ENCODE peak calls at places on chromosomes 11 and 22, in six cellular contexts. V is HepG2, U is K562, T is H1, W is A549, L is GM12878. J is an unnamed sample. For H3K4me1, the result is how much of the 10 kb centered on the place peaks cover.

GRCh38 chr11:2892215-2893020 is 6.8 kb upstream of the CDKN1C start:
- DNase-seq in V (no peak), U (peak), T (peak), W (peak), L (no peak), J (peak)

GRCh38 chr11:94141511-94142307 is 13.1 kb downstream of the PANX1 start:
- DNase-seq in V (no peak), U (no peak), T (no peak), W (no peak), L (no peak), J (no peak)

GRCh38 chr11:119222308-119222707 is 16.2 kb downstream of the CBL start:
- DNase-seq in V (no peak), U (no peak), T (no peak), W (no peak), L (no peak), J (peak)

GRCh38 chr22:46731246-46732040 is 6.6 kb downstream of the CERK start:
- DNase-seq in V (peak), U (no peak), T (peak), W (no peak), L (no peak), J (peak)

GRCh38 chr11:2099523-2100316 is 39.5 kb downstream of the IGF2 start:
- DNase-seq in V (no peak), U (no peak), T (no peak), W (no peak), L (no peak), J (peak)

GRCh38 chr22:17638182-17638431 is 450 bp upstream of the BCL2L13 start:
- DNase-seq in V (no peak), U (no peak), T (no peak), W (no peak), L (no peak), J (no peak)

GRCh38 chr11:74826901-74827300 is 78.3 kb downstream of the RNF169 start:
- DNase-seq in V (no peak), U (no peak), T (no peak), W (peak), L (no peak), J (no peak)

GRCh38 chr11:30113326-30113873 is 96.6 kb upstream of the KCNA4 start:
- DNase-seq in V (no peak), U (no peak), T (no peak), W (no peak), L (no peak), J (no peak)

GRCh38 chr11:107442715-107443215 is 14.9 kb downstream of the CWF19L2 start:
- DNase-seq in V (no peak), U (no peak), T (no peak), W (no peak), L (no peak), J (no peak)

GRCh38 chr22:18992543-18993198 is 56.6 kb upstream of the PRODH start:
- DNase-seq in V (no peak), U (no peak), T (peak), W (no peak), L (no peak), J (no peak)

GRCh38 chr11:13983081-13983751 is 20.7 kb downstream of the SPON1 start:
- DNase-seq in V (no peak), U (no peak), T (no peak), W (no peak), L (no peak), J (no peak)

GRCh38 chr11:17314232-17314547 is 37.4 kb upstream of the NCR3LG1 start:
- DNase-seq in V (no peak), U (no peak), T (no peak), W (no peak), L (no peak), J (no peak)

GRCh38 chr22:49950396-49950994 is 10.1 kb upstream of the PIM3 start:
- DNase-seq in V (no peak), U (no peak), T (no peak), W (no peak), L (no peak), J (no peak)

GRCh38 chr11:765025-765801 is 12.1 kb downstream of the GATD1 start:
- DNase-seq in V (peak), U (peak), T (peak), W (peak), L (no peak), J (peak)

GRCh38 chr11:63574856-63575602 is 11.8 kb upstream of the PLAAT2 start:
- DNase-seq in V (peak), U (no peak), T (no peak), W (no peak), L (no peak), J (no peak)

GRCh38 chr22:44385781-44386180 is 73.0 kb upstream of the SHISAL1 start:
- DNase-seq in V (no peak), U (no peak), T (no peak), W (no peak), L (no peak), J (no peak)

GRCh38 chr11:1837171-1838076 is 1.4 kb upstream of the TNNI2 start:
- DNase-seq in V (peak), U (peak), T (peak), W (peak), L (no peak), J (peak)

GRCh38 chr11:117716652-117717440 is 80.2 kb downstream of the DSCAML1 start:
- DNase-seq in V (no peak), U (no peak), T (no peak), W (no peak), L (no peak), J (no peak)

GRCh38 chr22:45240810-45241631 is at the start of gene KIAA0930:
- DNase-seq in V (peak), U (peak), T (peak), W (peak), L (no peak), J (peak)

GRCh38 chr22:20440637-20441591 is 3.3 kb upstream of the SCARF2 start:
- DNase-seq in V (no peak), U (no peak), T (no peak), W (no peak), L (no peak), J (no peak)

GRCh38 chr11:10349806-10350205 is 44.9 kb downstream of the ADM start:
- DNase-seq in V (no peak), U (no peak), T (no peak), W (no peak), L (no peak), J (no peak)

GRCh38 chr11:17528181-17528691 is 16.0 kb downstream of the USH1C start:
- DNase-seq in V (peak), U (peak), T (peak), W (peak), L (no peak), J (peak)

GRCh38 chr11:91435694-91436375 is 788.8 kb upstream of the FAT3 start:
- DNase-seq in V (no peak), U (no peak), T (no peak), W (peak), L (no peak), J (no peak)

GRCh38 chr11:62138630-62139425 is 15.0 kb downstream of the INCENP start:
- DNase-seq in V (no peak), U (no peak), T (no peak), W (no peak), L (no peak), J (peak)

GRCh38 chr22:24141586-24141985 is 39.7 kb upstream of the SUSD2 start:
- DNase-seq in V (no peak), U (no peak), T (no peak), W (no peak), L (no peak), J (no peak)

GRCh38 chr11:61281581-61282250 is 13.4 kb downstream of the VWCE start:
- DNase-seq in V (no peak), U (peak), T (peak), W (peak), L (no peak), J (peak)

GRCh38 chr11:127044535-127044934 is 44.0 kb upstream of the KIRREL3 start:
- DNase-seq in V (no peak), U (no peak), T (no peak), W (peak), L (no peak), J (no peak)

GRCh38 chr11:13718394-13718793 is 49.9 kb downstream of the FAR1 start:
- DNase-seq in V (no peak), U (no peak), T (no peak), W (no peak), L (no peak), J (no peak)

GRCh38 chr11:35723493-35724284 is 61.1 kb downstream of the TRIM44 start:
- DNase-seq in V (no peak), U (no peak), T (no peak), W (no peak), L (no peak), J (no peak)

GRCh38 chr22:45579806-45580702 is 77.4 kb downstream of the FBLN1 start:
- DNase-seq in V (no peak), U (no peak), T (no peak), W (no peak), L (no peak), J (no peak)

GRCh38 chr22:46428602-46429326 is 93.2 kb downstream of the TRMU start:
- DNase-seq in V (no peak), U (no peak), T (no peak), W (no peak), L (no peak), J (no peak)

GRCh38 chr11:17206448-17206847 is 1.3 kb downstream of the PIK3C2A start:
- DNase-seq in V (no peak), U (no peak), T (no peak), W (no peak), L (no peak), J (no peak)

GRCh38 chr22:29972121-29972520 is 89.1 kb downstream of the MTMR3 start:
- DNase-seq in V (no peak), U (no peak), T (no peak), W (no peak), L (no peak), J (no peak)

GRCh38 chr11:2015044-2015443 is 17.4 kb upstream of the H19 start:
- DNase-seq in V (no peak), U (no peak), T (no peak), W (no peak), L (no peak), J (no peak)

GRCh38 chr11:14443642-14444041 is 56.0 kb downstream of the COPB1 start:
- DNase-seq in V (peak), U (no peak), T (no peak), W (peak), L (no peak), J (peak)

GRCh38 chr11:30914143-30914762 is 328.1 kb upstream of the MPPED2 start:
- DNase-seq in V (peak), U (no peak), T (peak), W (peak), L (no peak), J (peak)

GRCh38 chr11:36622431-36623136 is 24.5 kb upstream of the RAG2 start:
- DNase-seq in V (peak), U (peak), T (no peak), W (peak), L (no peak), J (peak)

GRCh38 chr11:57502870-57503269 is 12.6 kb downstream of the SLC43A1 start:
- DNase-seq in V (peak), U (no peak), T (no peak), W (no peak), L (no peak), J (no peak)
- H3K4me1 ChIP-seq in V (half or more), U (under half), T (under half), W (under half), L (under half), J (under half)

DNA sequence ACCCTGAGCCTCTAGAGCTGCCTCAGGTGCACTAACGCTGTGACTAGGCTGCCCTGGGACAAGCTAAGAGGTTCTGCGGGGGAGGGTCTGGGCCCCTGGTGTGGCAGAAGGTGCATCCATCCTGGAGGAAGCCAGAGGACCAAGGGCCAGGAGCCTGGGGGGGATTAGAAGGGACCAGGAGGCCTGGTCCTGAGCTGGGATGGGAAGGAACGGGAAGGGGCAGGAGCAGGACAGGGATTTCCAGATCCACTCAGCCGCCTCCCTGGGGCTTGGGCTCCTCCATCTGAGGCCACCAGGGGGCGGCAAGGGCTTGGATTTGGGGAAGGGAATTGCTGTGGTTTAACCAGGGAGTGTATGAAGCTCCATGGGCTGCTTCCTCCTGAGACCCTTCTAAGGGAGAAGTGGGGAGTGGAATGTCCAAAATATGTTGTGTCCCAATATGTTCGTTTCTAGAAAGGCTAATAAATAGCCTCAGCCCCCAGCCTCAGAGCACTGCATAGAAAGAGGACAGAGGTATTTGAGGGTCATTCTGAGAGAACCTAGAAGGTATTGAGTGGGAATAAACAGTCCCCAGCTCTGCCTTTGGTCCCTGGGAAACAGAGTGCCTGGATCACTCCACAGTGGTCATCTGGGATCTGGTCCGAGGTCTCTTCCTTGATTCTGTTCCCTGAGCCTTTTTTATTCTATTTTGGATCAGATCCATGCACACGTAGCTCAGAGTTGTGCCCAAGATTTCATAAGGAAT is 17.4 kb upstream of the PRAME start:
- DNase-seq in V (peak), U (peak), T (peak), W (peak), L (no peak), J (peak)
- TF ChIP-seq CHD2 in V (no peak), U (peak), T (no peak), W (no peak), L (no peak), J (no peak)

DNA sequence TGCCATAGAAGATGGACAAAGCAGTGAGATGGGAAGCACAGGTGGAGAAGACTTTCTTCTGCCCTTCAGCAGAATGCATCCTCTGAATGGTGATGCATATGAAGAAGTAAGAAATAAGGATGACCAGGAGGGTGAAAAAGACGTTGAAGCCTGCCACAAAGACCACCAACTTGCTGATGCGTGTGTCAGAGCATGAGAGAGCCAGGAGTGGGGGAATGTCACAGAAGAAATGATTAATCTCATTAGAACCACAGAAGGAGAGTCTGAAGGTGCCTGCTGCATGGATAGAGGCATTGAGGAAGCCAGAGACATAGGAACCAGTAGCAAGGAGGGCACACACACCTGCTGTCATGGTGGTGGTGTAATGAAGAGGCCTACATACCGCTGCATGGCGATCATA is 550 bp downstream of the OR5B21 start:
- DNase-seq in V (no peak), U (no peak), T (no peak), W (no peak), L (no peak), J (no peak)
- H3K4me1 ChIP-seq in V (under half), U (under half), T (under half), W (under half), L (under half), J (under half)

GRCh38 chr11:131662310-131662709 is 291.9 kb downstream of the NTM start:
- DNase-seq in V (no peak), U (no peak), T (no peak), W (no peak), L (no peak), J (no peak)
- TF ChIP-seq CHD2 in V (no peak), U (no peak), T (no peak), W (no peak), L (no peak), J (no peak)

GRCh38 chr22:26609287-26609686 is 8.5 kb downstream of the CRYBB1 start:
- DNase-seq in V (no peak), U (no peak), T (no peak), W (no peak), L (no peak), J (no peak)

GRCh38 chr22:26610072-26610958 is 7.5 kb downstream of the CRYBB1 start:
- DNase-seq in V (no peak), U (no peak), T (no peak), W (no peak), L (peak), J (no peak)

GRCh38 chr22:26610983-26611382 is 6.8 kb downstream of the CRYBB1 start:
- DNase-seq in V (no peak), U (peak), T (no peak), W (peak), L (no peak), J (no peak)

GRCh38 chr22:26606611-26607010 is 11.2 kb downstream of the CRYBB1 start:
- DNase-seq in V (no peak), U (peak), T (no peak), W (peak), L (no peak), J (no peak)

DNA sequence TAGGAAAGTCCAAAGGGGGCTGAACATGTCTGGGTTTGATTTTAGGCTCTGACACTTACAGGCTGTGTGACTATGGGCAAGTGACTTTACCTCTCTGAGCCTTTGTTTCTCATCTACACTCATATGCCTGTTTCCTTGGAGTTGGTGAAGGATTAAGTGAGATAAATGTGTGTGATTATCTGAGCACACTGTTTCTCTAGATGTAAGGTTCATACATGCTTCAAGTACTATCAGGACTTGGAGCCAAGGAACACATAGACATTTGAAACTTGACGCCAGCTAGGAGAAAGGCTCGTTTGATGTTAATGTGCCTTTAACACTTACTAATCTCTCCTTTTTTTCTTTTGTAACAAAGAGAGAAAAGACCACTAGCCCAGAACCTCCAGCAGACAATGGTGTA is 9.7 kb downstream of the CRYBB1 start:
- DNase-seq in V (no peak), U (no peak), T (no peak), W (no peak), L (no peak), J (no peak)
- H3K4me1 ChIP-seq in V (under half), U (under half), T (under half), W (under half), L (under half), J (under half)

GRCh38 chr11:65136515-65137096 is 2.3 kb upstream of the SYVN1 start:
- DNase-seq in V (no peak), U (no peak), T (no peak), W (no peak), L (no peak), J (no peak)
- TF ChIP-seq CHD2 in V (no peak), U (no peak), T (no peak), W (no peak), L (no peak), J (no peak)

GRCh38 chr11:12454782-12455181 is 77.4 kb downstream of the PARVA start:
- DNase-seq in V (no peak), U (no peak), T (no peak), W (no peak), L (no peak), J (no peak)

GRCh38 chr11:12453243-12453642 is 75.9 kb downstream of the PARVA start:
- DNase-seq in V (no peak), U (no peak), T (no peak), W (no peak), L (no peak), J (no peak)

GRCh38 chr11:12457030-12457600 is 79.7 kb downstream of the PARVA start:
- DNase-seq in V (no peak), U (no peak), T (no peak), W (no peak), L (no peak), J (no peak)

GRCh38 chr11:12458042-12458441 is 80.7 kb downstream of the PARVA start:
- DNase-seq in V (no peak), U (no peak), T (no peak), W (no peak), L (no peak), J (no peak)

GRCh38 chr11:12455938-12456337 is 78.6 kb downstream of the PARVA start:
- DNase-seq in V (no peak), U (no peak), T (no peak), W (no peak), L (no peak), J (no peak)
- H3K4me1 ChIP-seq in V (under half), U (under half), T (under half), W (under half), L (under half), J (under half)

GRCh38 chr11:28616160-28616559 is 508.0 kb downstream of the METTL15 start:
- DNase-seq in V (no peak), U (no peak), T (no peak), W (no peak), L (no peak), J (no peak)

GRCh38 chr11:28619870-28620540 is 511.8 kb downstream of the METTL15 start:
- DNase-seq in V (no peak), U (no peak), T (no peak), W (peak), L (no peak), J (no peak)

GRCh38 chr11:28616566-28616965 is 508.4 kb downstream of the METTL15 start:
- DNase-seq in V (no peak), U (no peak), T (no peak), W (no peak), L (no peak), J (no peak)

GRCh38 chr11:28618426-28618825 is 510.2 kb downstream of the METTL15 start:
- DNase-seq in V (no peak), U (no peak), T (no peak), W (no peak), L (no peak), J (no peak)

DNA sequence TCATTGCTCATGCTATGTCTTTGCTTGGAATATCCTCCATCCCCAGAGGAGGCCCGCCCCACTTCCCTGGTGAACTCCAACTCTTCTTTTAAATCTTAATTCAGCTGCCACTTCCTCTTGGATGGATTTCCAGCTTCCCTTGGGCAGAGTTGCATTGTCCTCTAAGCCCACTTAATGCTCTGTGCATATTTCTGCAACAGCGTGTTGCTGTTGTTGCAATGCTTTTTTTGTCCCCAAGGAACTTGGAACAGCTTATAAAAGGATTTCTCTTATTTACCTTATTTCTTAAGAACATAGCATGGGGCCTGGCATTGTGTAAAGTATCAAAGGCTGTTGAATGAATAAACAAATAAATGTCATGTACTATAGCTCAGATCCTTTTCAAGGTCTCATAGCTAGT is 507.4 kb downstream of the METTL15 start:
- DNase-seq in V (no peak), U (no peak), T (no peak), W (peak), L (no peak), J (no peak)
- TF ChIP-seq CHD2 in V (no peak), U (no peak), T (no peak), W (no peak), L (no peak), J (no peak)

DNA sequence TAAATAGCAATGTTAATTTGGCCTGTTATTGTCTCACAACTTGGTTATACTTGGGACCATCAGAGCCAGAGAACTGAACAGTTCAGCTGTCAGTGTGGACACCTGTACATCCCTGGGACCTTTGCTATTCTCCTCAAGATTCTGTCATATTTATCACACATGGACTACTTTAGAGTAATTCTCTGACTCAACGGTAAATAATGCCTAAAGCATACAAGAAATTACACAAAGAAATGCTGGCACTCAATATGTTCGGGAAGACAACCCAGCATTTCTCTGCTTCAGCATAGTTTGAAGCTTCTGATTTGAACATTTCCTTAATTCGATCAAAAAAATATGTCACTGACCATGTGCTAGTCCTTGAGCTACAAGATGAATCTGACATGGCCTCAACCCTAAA is 34.6 kb upstream of the MMP13 start:
- DNase-seq in V (no peak), U (no peak), T (no peak), W (no peak), L (no peak), J (no peak)
- H3K4me1 ChIP-seq in V (under half), U (under half), T (under half), W (under half), L (under half), J (under half)